ENCODE peak calls at places on chromosomes 4 and X, in five cellular contexts. One of them, this sample, is unnamed.

GRCh38 chrX:39676434-39676833 is 421.3 kb downstream of the BCOR start:
- DNase-seq in stimulated activated CD4-positive, alpha-beta T cell treated with anti-CD3 and anti-CD28 coated beads, Interleukin-4, amount 100 ng/mL, for 1 hour: no peak
- DNase-seq in HFF-Myc: no peak
- DNase-seq in Karpas-422: peak
- DNase-seq in neural crest cell: no peak
- DNase-seq in this sample: no peak

GRCh38 chr4:82360298-82361177 is 13.3 kb downstream of the HNRNPD start:
- DNase-seq in stimulated activated CD4-positive, alpha-beta T cell treated with anti-CD3 and anti-CD28 coated beads, Interleukin-4, amount 100 ng/mL, for 1 hour: no peak
- DNase-seq in HFF-Myc: no peak
- DNase-seq in Karpas-422: peak
- DNase-seq in neural crest cell: no peak
- DNase-seq in this sample: no peak

GRCh38 chr4:114005569-114006442 is 26.4 kb upstream of the ARSJ start:
- DNase-seq in stimulated activated CD4-positive, alpha-beta T cell treated with anti-CD3 and anti-CD28 coated beads, Interleukin-4, amount 100 ng/mL, for 1 hour: no peak
- DNase-seq in HFF-Myc: no peak
- DNase-seq in Karpas-422: no peak
- DNase-seq in neural crest cell: no peak
- DNase-seq in this sample: no peak

GRCh38 chrX:118254611-118255010 is 91.3 kb upstream of the WDR44 start:
- DNase-seq in stimulated activated CD4-positive, alpha-beta T cell treated with anti-CD3 and anti-CD28 coated beads, Interleukin-4, amount 100 ng/mL, for 1 hour: peak
- DNase-seq in HFF-Myc: no peak
- DNase-seq in Karpas-422: peak
- DNase-seq in neural crest cell: peak
- DNase-seq in this sample: peak

GRCh38 chr4:53582194-53582593 is 9.1 kb downstream of the LNX1 start:
- DNase-seq in stimulated activated CD4-positive, alpha-beta T cell treated with anti-CD3 and anti-CD28 coated beads, Interleukin-4, amount 100 ng/mL, for 1 hour: no peak
- DNase-seq in HFF-Myc: no peak
- DNase-seq in Karpas-422: no peak
- DNase-seq in neural crest cell: no peak
- DNase-seq in this sample: no peak

GRCh38 chr4:3801521-3801920 is 35.3 kb downstream of the ADRA2C start:
- DNase-seq in stimulated activated CD4-positive, alpha-beta T cell treated with anti-CD3 and anti-CD28 coated beads, Interleukin-4, amount 100 ng/mL, for 1 hour: no peak
- DNase-seq in HFF-Myc: no peak
- DNase-seq in Karpas-422: no peak
- DNase-seq in neural crest cell: no peak
- DNase-seq in this sample: no peak

GRCh38 chr4:33407496-33407895 is 2687.3 kb downstream of the PCDH7 start:
- DNase-seq in stimulated activated CD4-positive, alpha-beta T cell treated with anti-CD3 and anti-CD28 coated beads, Interleukin-4, amount 100 ng/mL, for 1 hour: no peak
- DNase-seq in HFF-Myc: no peak
- DNase-seq in Karpas-422: no peak
- DNase-seq in neural crest cell: no peak
- DNase-seq in this sample: no peak

GRCh38 chrX:12412561-12412960 is 274.3 kb downstream of the FRMPD4 start:
- DNase-seq in stimulated activated CD4-positive, alpha-beta T cell treated with anti-CD3 and anti-CD28 coated beads, Interleukin-4, amount 100 ng/mL, for 1 hour: no peak
- DNase-seq in HFF-Myc: no peak
- DNase-seq in Karpas-422: no peak
- DNase-seq in neural crest cell: no peak
- DNase-seq in this sample: no peak

GRCh38 chr4:67087897-67088296 is 457.4 kb downstream of the CENPC start:
- DNase-seq in stimulated activated CD4-positive, alpha-beta T cell treated with anti-CD3 and anti-CD28 coated beads, Interleukin-4, amount 100 ng/mL, for 1 hour: peak
- DNase-seq in HFF-Myc: no peak
- DNase-seq in Karpas-422: peak
- DNase-seq in neural crest cell: peak
- DNase-seq in this sample: peak

GRCh38 chr4:79325864-79326328 is at the start of gene NAA11:
- DNase-seq in stimulated activated CD4-positive, alpha-beta T cell treated with anti-CD3 and anti-CD28 coated beads, Interleukin-4, amount 100 ng/mL, for 1 hour: no peak
- DNase-seq in HFF-Myc: no peak
- DNase-seq in Karpas-422: no peak
- DNase-seq in neural crest cell: no peak
- DNase-seq in this sample: no peak

GRCh38 chr4:180465364-180465763 is 1777.8 kb upstream of the TENM3 start:
- DNase-seq in stimulated activated CD4-positive, alpha-beta T cell treated with anti-CD3 and anti-CD28 coated beads, Interleukin-4, amount 100 ng/mL, for 1 hour: no peak
- DNase-seq in HFF-Myc: no peak
- DNase-seq in Karpas-422: no peak
- DNase-seq in neural crest cell: no peak
- DNase-seq in this sample: no peak

GRCh38 chr4:139754913-139755312 is 89.3 kb downstream of the MGST2 start:
- DNase-seq in stimulated activated CD4-positive, alpha-beta T cell treated with anti-CD3 and anti-CD28 coated beads, Interleukin-4, amount 100 ng/mL, for 1 hour: no peak
- DNase-seq in HFF-Myc: no peak
- DNase-seq in Karpas-422: no peak
- DNase-seq in neural crest cell: no peak
- DNase-seq in this sample: no peak

GRCh38 chr4:40418430-40419230 is 83.5 kb downstream of the CHRNA9 start:
- DNase-seq in stimulated activated CD4-positive, alpha-beta T cell treated with anti-CD3 and anti-CD28 coated beads, Interleukin-4, amount 100 ng/mL, for 1 hour: no peak
- DNase-seq in HFF-Myc: no peak
- DNase-seq in Karpas-422: no peak
- DNase-seq in neural crest cell: no peak
- DNase-seq in this sample: no peak

GRCh38 chrX:52865328-52865980 is 2.4 kb downstream of the XAGE3 start:
- DNase-seq in stimulated activated CD4-positive, alpha-beta T cell treated with anti-CD3 and anti-CD28 coated beads, Interleukin-4, amount 100 ng/mL, for 1 hour: no peak
- DNase-seq in HFF-Myc: no peak
- DNase-seq in Karpas-422: no peak
- DNase-seq in neural crest cell: no peak
- DNase-seq in this sample: no peak

GRCh38 chrX:15167826-15168225 is 102.1 kb downstream of the ASB9 start:
- DNase-seq in stimulated activated CD4-positive, alpha-beta T cell treated with anti-CD3 and anti-CD28 coated beads, Interleukin-4, amount 100 ng/mL, for 1 hour: no peak
- DNase-seq in HFF-Myc: no peak
- DNase-seq in Karpas-422: no peak
- DNase-seq in neural crest cell: no peak
- DNase-seq in this sample: no peak

GRCh38 chr4:1004557-1005485 is 6.6 kb upstream of the FGFRL1 start:
- DNase-seq in stimulated activated CD4-positive, alpha-beta T cell treated with anti-CD3 and anti-CD28 coated beads, Interleukin-4, amount 100 ng/mL, for 1 hour: no peak
- DNase-seq in HFF-Myc: no peak
- DNase-seq in Karpas-422: no peak
- DNase-seq in neural crest cell: no peak
- DNase-seq in this sample: no peak

GRCh38 chrX:71619193-71619592 is 882 bp upstream of the CXCR3 start:
- DNase-seq in stimulated activated CD4-positive, alpha-beta T cell treated with anti-CD3 and anti-CD28 coated beads, Interleukin-4, amount 100 ng/mL, for 1 hour: peak
- DNase-seq in HFF-Myc: no peak
- DNase-seq in Karpas-422: no peak
- DNase-seq in neural crest cell: no peak
- DNase-seq in this sample: no peak

This sample was measured in WERI-Rb-1.